ENCODE peak calls at places on chromosomes 4 and X, in four cellular contexts. One of them, this sample, is unnamed.

GRCh38 chr4:137610960-137611359 is 78.7 kb upstream of the PCDH18 start:
- DNase-seq in fibroblast of lung: peak; percentile 28
- DNase-seq in activated CD4-positive, alpha-beta T cell treated with anti-CD3 and anti-CD28 coated beads for 4 hours: no peak
- DNase-seq in brain microvascular endothelial cell: peak; percentile 39
- DNase-seq in this sample: no peak

GRCh38 chr4:184383497-184384055 is 90.8 kb downstream of the IRF2 start:
- DNase-seq in fibroblast of lung: peak; percentile 97
- DNase-seq in activated CD4-positive, alpha-beta T cell treated with anti-CD3 and anti-CD28 coated beads for 4 hours: no peak
- DNase-seq in brain microvascular endothelial cell: peak; percentile 94
- DNase-seq in this sample: peak; percentile 69

GRCh38 chrX:41086627-41086932 is 1.3 kb downstream of the USP9X start:
- DNase-seq in activated CD4-positive, alpha-beta T cell treated with anti-CD3 and anti-CD28 coated beads for 4 hours: no peak
- DNase-seq in fibroblast of lung: no peak
- DNase-seq in brain microvascular endothelial cell: no peak
- DNase-seq in this sample: no peak

GRCh38 chrX:15882704-15883539 is 28.3 kb upstream of the AP1S2 start:
- DNase-seq in activated CD4-positive, alpha-beta T cell treated with anti-CD3 and anti-CD28 coated beads for 4 hours: no peak
- DNase-seq in fibroblast of lung: peak; percentile 29
- DNase-seq in brain microvascular endothelial cell: peak; percentile 29
- DNase-seq in this sample: peak; percentile 84

GRCh38 chr4:8070751-8071718 is 87.6 kb downstream of the ABLIM2 start:
- DNase-seq in fibroblast of lung: no peak
- DNase-seq in activated CD4-positive, alpha-beta T cell treated with anti-CD3 and anti-CD28 coated beads for 4 hours: no peak
- DNase-seq in brain microvascular endothelial cell: no peak
- DNase-seq in this sample: no peak

GRCh38 chr4:37936889-37937498 is 23.2 kb upstream of the PTTG2 start:
- DNase-seq in fibroblast of lung: no peak
- DNase-seq in activated CD4-positive, alpha-beta T cell treated with anti-CD3 and anti-CD28 coated beads for 4 hours: no peak
- DNase-seq in brain microvascular endothelial cell: no peak
- DNase-seq in this sample: no peak

GRCh38 chrX:12421918-12422317 is 283.6 kb downstream of the FRMPD4 start:
- DNase-seq in activated CD4-positive, alpha-beta T cell treated with anti-CD3 and anti-CD28 coated beads for 4 hours: no peak
- DNase-seq in fibroblast of lung: no peak
- DNase-seq in brain microvascular endothelial cell: no peak
- DNase-seq in this sample: no peak

GRCh38 chr4:88297725-88298453 is 13.5 kb upstream of the PPM1K start:
- DNase-seq in activated CD4-positive, alpha-beta T cell treated with anti-CD3 and anti-CD28 coated beads for 4 hours: no peak
- DNase-seq in brain microvascular endothelial cell: no peak
- DNase-seq in fibroblast of lung: no peak
- DNase-seq in this sample: no peak

GRCh38 chr4:26317766-26318165 is 3.0 kb upstream of the RBPJ start:
- DNase-seq in brain microvascular endothelial cell: no peak
- DNase-seq in fibroblast of lung: no peak
- DNase-seq in activated CD4-positive, alpha-beta T cell treated with anti-CD3 and anti-CD28 coated beads for 4 hours: no peak
- DNase-seq in this sample: no peak

GRCh38 chrX:67654301-67654700 is 110.5 kb downstream of the AR start:
- DNase-seq in brain microvascular endothelial cell: no peak
- DNase-seq in fibroblast of lung: no peak
- DNase-seq in activated CD4-positive, alpha-beta T cell treated with anti-CD3 and anti-CD28 coated beads for 4 hours: no peak
- DNase-seq in this sample: no peak

This sample was measured in RCC 7860.